ENCODE peak calls at places on chromosome 1, in nine cellular contexts. N is NAMALWA; I is HEK293T; J is left cardiac atrium; L is NCI-H2029 treated with DMSO at 0.1 percent for 48 hours; G is NCI-H460; B is fibroblast of lung; S is WTC11; V is effector CD4-positive, alpha-beta T cell. K is an unnamed sample.

GRCh38 chr1:64505232-64505943 is 35.5 kb downstream of the CACHD1 start:
- DNase-seq in N (no peak), I (peak; percentile 70), J (peak; percentile 31), L (no peak), G (no peak), B (no peak), S (peak; percentile 77), V (peak; percentile 5), K (peak; percentile 65)

GRCh38 chr1:3504151-3504822 is 49.8 kb downstream of the ARHGEF16 start:
- DNase-seq in N (no peak), I (no peak), J (peak; percentile 80), L (no peak), G (peak; percentile 76), B (peak; percentile 60), S (no peak), V (no peak), K (no peak)

GRCh38 chr1:6822530-6823359 is 37.5 kb downstream of the CAMTA1 start:
- DNase-seq in N (no peak), I (peak; percentile 39), J (no peak), L (no peak), G (no peak), B (no peak), S (no peak), V (no peak), K (no peak)

GRCh38 chr1:204578867-204579664 is 62.9 kb downstream of the MDM4 start:
- DNase-seq in N (peak; percentile 31), I (no peak), J (peak; percentile 48), L (no peak), G (no peak), B (peak; percentile 13), S (peak; percentile 39), V (no peak), K (no peak)

GRCh38 chr1:6683434-6683833 is 18.2 kb downstream of the DNAJC11 start:
- DNase-seq in N (no peak), I (no peak), J (no peak), L (no peak), G (no peak), B (no peak), S (no peak), V (no peak), K (no peak)

GRCh38 chr1:235304549-235305451 is 23.2 kb downstream of the ARID4B start:
- DNase-seq in N (peak; percentile 38), I (no peak), J (no peak), L (no peak), G (no peak), B (no peak), S (no peak), V (peak; percentile 36), K (no peak)

GRCh38 chr1:9009438-9010366 is 16.5 kb downstream of the SLC2A7 start:
- DNase-seq in N (peak; percentile 58), I (peak; percentile 71), J (peak; percentile 37), L (no peak), G (no peak), B (peak; percentile 11), S (peak; percentile 83), V (no peak), K (no peak)

GRCh38 chr1:88890790-88891317 is 513 bp downstream of the GTF2B start:
- DNase-seq in N (peak; percentile 47), I (peak; percentile 48), J (no peak), L (no peak), G (no peak), B (peak; percentile 41), S (peak; percentile 24), V (peak; percentile 18), K (peak; percentile 32)